ENCODE peak calls at places on chromosomes 2 and 18, in ten cellular contexts. M is neural crest cell, U is H9, V is WTC11, W is uterus, Q is endothelial cell, N is tibial nerve, T is HFF-Myc, R is fibroblast of mammary gland, J is WERI-Rb-1. P is an unnamed sample.

GRCh38 chr18:45636110-45636509 is 20.8 kb downstream of the SLC14A2 start:
- DNase-seq in M (no peak), U (no peak), V (no peak), W (no peak), Q (no peak), N (no peak), T (no peak), R (no peak), J (no peak), P (no peak)

GRCh38 chr2:232873292-232873908 is 3.3 kb downstream of the SNORC start:
- DNase-seq in M (no peak), U (no peak), V (no peak), W (no peak), Q (no peak), N (peak), T (no peak), R (no peak), J (no peak), P (no peak)

GRCh38 chr2:33378551-33379220 is 97.8 kb upstream of the RASGRP3 start:
- DNase-seq in M (peak), U (no peak), V (no peak), W (no peak), Q (no peak), N (no peak), T (no peak), R (no peak), J (no peak), P (no peak)

GRCh38 chr2:197705912-197706838 is 1.0 kb downstream of the MARS2 start:
- DNase-seq in M (peak), U (peak), V (no peak), W (no peak), Q (peak), N (no peak), T (no peak), R (peak), J (no peak), P (peak)

GRCh38 chr18:76545433-76546281 is 50.6 kb upstream of the ZNF516 start:
- DNase-seq in M (no peak), U (no peak), V (no peak), W (no peak), Q (no peak), N (no peak), T (no peak), R (peak), J (no peak), P (no peak)

GRCh38 chr2:108594132-108594981 is 60.1 kb downstream of the LIMS1 start:
- DNase-seq in M (no peak), U (no peak), V (no peak), W (no peak), Q (no peak), N (no peak), T (peak), R (peak), J (no peak), P (no peak)

GRCh38 chr2:151796774-151797173 is 31.4 kb downstream of the ARL5A start:
- DNase-seq in M (no peak), U (no peak), V (no peak), W (no peak), Q (no peak), N (no peak), T (no peak), R (no peak), J (no peak), P (no peak)

GRCh38 chr2:68157002-68157401 is 686 bp upstream of the PNO1 start:
- DNase-seq in M (no peak), U (no peak), V (peak), W (no peak), Q (peak), N (no peak), T (no peak), R (peak), J (no peak), P (no peak)

GRCh38 chr2:152613235-152613634 is 104.0 kb downstream of the PRPF40A start:
- DNase-seq in M (no peak), U (no peak), V (no peak), W (no peak), Q (no peak), N (no peak), T (no peak), R (peak), J (no peak), P (peak)

GRCh38 chr2:42376758-42377157 is 15.7 kb upstream of the COX7A2L start:
- DNase-seq in M (no peak), U (no peak), V (no peak), W (no peak), Q (no peak), N (no peak), T (no peak), R (no peak), J (no peak), P (peak)

GRCh38 chr2:1744446-1745170 is at the start of gene PXDN:
- DNase-seq in M (peak), U (peak), V (peak), W (peak), Q (no peak), N (no peak), T (no peak), R (peak), J (peak), P (no peak)

GRCh38 chr2:45009303-45009927 is at the start of gene SIX2:
- DNase-seq in M (peak), U (peak), V (peak), W (peak), Q (peak), N (peak), T (peak), R (peak), J (peak), P (peak)

GRCh38 chr2:86087936-86088850 is 17.5 kb downstream of the POLR1A start:
- DNase-seq in M (no peak), U (no peak), V (no peak), W (no peak), Q (no peak), N (no peak), T (no peak), R (no peak), J (no peak), P (no peak)

GRCh38 chr2:238026953-238027505 is 33.8 kb upstream of the SCLY start:
- DNase-seq in M (no peak), U (no peak), V (no peak), W (no peak), Q (no peak), N (no peak), T (no peak), R (no peak), J (no peak), P (no peak)

GRCh38 chr2:48727560-48727959 is 28.0 kb downstream of the LHCGR start:
- DNase-seq in M (no peak), U (no peak), V (no peak), W (no peak), Q (no peak), N (no peak), T (no peak), R (no peak), J (no peak), P (no peak)

GRCh38 chr2:205995260-205995659 is 90.7 kb downstream of the INO80D start:
- DNase-seq in M (no peak), U (no peak), V (no peak), W (no peak), Q (no peak), N (no peak), T (no peak), R (no peak), J (no peak), P (no peak)

GRCh38 chr2:69102234-69102633 is 89.3 kb downstream of the ANTXR1 start:
- DNase-seq in M (no peak), U (no peak), V (no peak), W (no peak), Q (no peak), N (no peak), T (no peak), R (no peak), J (no peak), P (no peak)

GRCh38 chr2:239337877-239338484 is 62.8 kb downstream of the HDAC4 start:
- DNase-seq in M (no peak), U (peak), V (peak), W (peak), Q (no peak), N (no peak), T (no peak), R (no peak), J (no peak), P (no peak)

GRCh38 chr2:119005565-119005964 is 63.6 kb downstream of the MARCO start:
- DNase-seq in M (no peak), U (no peak), V (no peak), W (no peak), Q (no peak), N (no peak), T (no peak), R (no peak), J (no peak), P (no peak)

GRCh38 chr2:55862269-55862668 is 61.3 kb downstream of the EFEMP1 start:
- DNase-seq in M (no peak), U (no peak), V (no peak), W (peak), Q (no peak), N (no peak), T (peak), R (peak), J (no peak), P (no peak)

GRCh38 chr2:3335001-3335400 is 42.6 kb downstream of the EIPR1 start:
- DNase-seq in M (no peak), U (no peak), V (no peak), W (no peak), Q (no peak), N (no peak), T (no peak), R (no peak), J (no peak), P (no peak)

GRCh38 chr2:205675861-205676516 is 6.3 kb upstream of the NRP2 start:
- DNase-seq in M (no peak), U (no peak), V (no peak), W (peak), Q (peak), N (no peak), T (no peak), R (peak), J (no peak), P (peak)

GRCh38 chr18:66410692-66411091 is 193.2 kb downstream of the CDH19 start:
- DNase-seq in M (no peak), U (no peak), V (no peak), W (no peak), Q (no peak), N (no peak), T (no peak), R (no peak), J (no peak), P (no peak)

GRCh38 chr2:222862068-222862914 is 1.5 kb downstream of the ACSL3 start:
- DNase-seq in M (no peak), U (no peak), V (no peak), W (no peak), Q (no peak), N (no peak), T (no peak), R (peak), J (peak), P (peak)

GRCh38 chr2:71609958-71610357 is 156.6 kb downstream of the DYSF start:
- DNase-seq in M (no peak), U (no peak), V (no peak), W (no peak), Q (no peak), N (no peak), T (no peak), R (peak), J (peak), P (no peak)

GRCh38 chr2:75064691-75065396 is 106.4 kb downstream of the POLE4 start:
- DNase-seq in M (peak), U (peak), V (peak), W (no peak), Q (peak), N (no peak), T (no peak), R (peak), J (peak), P (peak)

GRCh38 chr2:147588191-147588590 is 256.6 kb upstream of the ACVR2A start:
- DNase-seq in M (no peak), U (no peak), V (no peak), W (no peak), Q (no peak), N (no peak), T (no peak), R (peak), J (no peak), P (no peak)

GRCh38 chr2:128408349-128409305 is 90.0 kb upstream of the HS6ST1 start:
- DNase-seq in M (no peak), U (no peak), V (no peak), W (peak), Q (peak), N (no peak), T (no peak), R (peak), J (no peak), P (no peak)

GRCh38 chr18:39600894-39601293 is 2035.3 kb upstream of the CELF4 start:
- DNase-seq in M (no peak), U (no peak), V (no peak), W (no peak), Q (no peak), N (no peak), T (no peak), R (peak), J (no peak), P (no peak)

DNA sequence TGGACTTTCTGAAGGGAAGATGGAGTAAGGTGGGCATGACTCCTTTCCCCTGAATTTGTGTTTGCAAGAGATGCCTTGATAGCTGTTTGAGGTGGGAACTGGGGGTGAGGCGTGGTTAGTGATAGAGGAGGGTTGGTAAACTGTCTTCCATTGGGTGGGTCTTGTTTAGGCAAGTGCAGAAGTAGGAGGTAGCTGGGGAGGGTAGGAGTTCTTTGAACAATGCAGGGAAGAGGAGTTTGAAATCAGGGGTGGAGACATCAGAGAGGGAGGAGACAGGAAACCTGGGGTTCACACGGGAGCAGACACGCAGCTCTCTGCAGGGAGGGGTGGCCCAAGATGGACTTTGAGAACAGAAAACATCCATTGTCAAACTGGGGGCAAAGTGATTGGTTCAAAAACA is 267.1 kb downstream of the TSN start:
- DNase-seq in M (no peak), U (no peak), V (no peak), W (no peak), Q (no peak), N (no peak), T (no peak), R (no peak), J (no peak), P (no peak)
- TF ChIP-seq CTCF in M (no peak), U (no peak), V (no peak), W (no peak), Q (no peak), N (no peak), T (no peak), R (no peak), J (no peak), P (no peak)

GRCh38 chr18:26818461-26818860 is 47.0 kb downstream of the AQP4 start:
- DNase-seq in M (no peak), U (no peak), V (no peak), W (no peak), Q (no peak), N (no peak), T (no peak), R (no peak), J (no peak), P (no peak)

GRCh38 chr18:26812462-26812861 is 53.0 kb downstream of the AQP4 start:
- DNase-seq in M (no peak), U (no peak), V (no peak), W (no peak), Q (no peak), N (no peak), T (no peak), R (no peak), J (no peak), P (no peak)

GRCh38 chr18:26813043-26813442 is 52.5 kb downstream of the AQP4 start:
- DNase-seq in M (no peak), U (peak), V (peak), W (peak), Q (peak), N (no peak), T (no peak), R (peak), J (peak), P (peak)
- TF ChIP-seq CTCF in M (peak), U (peak), V (no peak), W (no peak), Q (no peak), N (no peak), T (peak), R (no peak), J (peak), P (peak)

GRCh38 chr2:218872645-218873358 is 7.8 kb upstream of the WNT10A start:
- DNase-seq in M (no peak), U (peak), V (peak), W (no peak), Q (no peak), N (no peak), T (no peak), R (no peak), J (no peak), P (no peak)

GRCh38 chr2:218869064-218869463 is 9.5 kb downstream of the WNT6 start:
- DNase-seq in M (no peak), U (no peak), V (no peak), W (no peak), Q (no peak), N (no peak), T (no peak), R (no peak), J (no peak), P (no peak)

GRCh38 chr2:218873359-218874194 is 7.1 kb upstream of the WNT10A start:
- DNase-seq in M (no peak), U (no peak), V (peak), W (no peak), Q (no peak), N (no peak), T (no peak), R (no peak), J (no peak), P (peak)

GRCh38 chr2:218870984-218871344 is 9.7 kb upstream of the WNT10A start:
- DNase-seq in M (no peak), U (no peak), V (no peak), W (no peak), Q (no peak), N (no peak), T (no peak), R (no peak), J (no peak), P (no peak)

DNA sequence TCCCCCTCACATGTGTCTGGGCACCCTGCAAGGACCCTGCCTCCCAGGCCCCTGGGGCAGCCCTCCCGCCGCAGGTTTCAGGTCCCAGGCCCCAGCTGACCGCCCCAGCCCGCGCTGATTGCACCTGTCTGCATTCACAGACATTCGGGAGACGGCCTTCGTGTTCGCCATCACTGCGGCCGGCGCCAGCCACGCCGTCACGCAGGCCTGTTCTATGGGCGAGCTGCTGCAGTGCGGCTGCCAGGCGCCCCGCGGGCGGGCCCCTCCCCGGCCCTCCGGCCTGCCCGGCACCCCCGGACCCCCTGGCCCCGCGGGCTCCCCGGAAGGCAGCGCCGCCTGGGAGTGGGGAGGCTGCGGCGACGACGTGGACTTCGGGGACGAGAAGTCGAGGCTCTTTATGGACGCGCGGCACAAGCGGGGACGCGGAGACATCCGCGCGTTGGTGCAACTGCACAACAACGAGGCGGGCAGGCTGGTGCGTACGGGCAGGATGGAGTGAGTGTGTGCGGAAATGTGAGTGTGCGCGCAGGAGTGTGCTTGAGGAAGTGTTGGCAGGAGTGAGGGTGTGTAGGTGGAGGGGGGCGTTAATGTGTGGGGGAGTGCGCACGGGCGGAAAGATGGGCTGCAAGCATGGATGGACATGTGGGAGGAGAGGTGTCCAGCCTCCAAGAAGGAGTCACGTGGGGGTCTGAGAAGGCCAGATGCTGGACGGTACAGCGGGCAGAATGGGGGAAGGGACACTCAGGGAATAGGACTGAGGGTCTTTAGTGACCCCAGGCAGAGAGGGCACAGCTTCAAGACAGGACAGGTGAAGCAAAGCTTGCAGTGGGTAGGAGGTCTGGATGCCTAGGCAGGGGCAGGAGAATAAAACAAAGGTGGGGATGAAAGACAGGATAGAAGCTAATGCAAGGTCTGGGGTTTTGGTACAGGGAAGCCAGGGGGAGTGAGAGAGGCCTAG is 9.0 kb upstream of the WNT10A start:
- DNase-seq in M (no peak), U (no peak), V (no peak), W (no peak), Q (no peak), N (no peak), T (no peak), R (no peak), J (no peak), P (no peak)
- TF ChIP-seq CTCF in M (no peak), U (no peak), V (no peak), W (no peak), Q (no peak), N (no peak), T (no peak), R (no peak), J (no peak), P (no peak)

GRCh38 chr2:178905266-178905665 is 98.0 kb upstream of the TTN start:
- DNase-seq in M (no peak), U (no peak), V (no peak), W (no peak), Q (no peak), N (no peak), T (no peak), R (no peak), J (no peak), P (no peak)

GRCh38 chr2:178908810-178909209 is 101.6 kb upstream of the TTN start:
- DNase-seq in M (no peak), U (no peak), V (no peak), W (no peak), Q (no peak), N (no peak), T (no peak), R (no peak), J (peak), P (no peak)

GRCh38 chr2:178910005-178910404 is 102.8 kb upstream of the TTN start:
- DNase-seq in M (no peak), U (no peak), V (no peak), W (no peak), Q (no peak), N (no peak), T (no peak), R (no peak), J (no peak), P (no peak)

GRCh38 chr2:178912416-178913056 is 105.3 kb upstream of the TTN start:
- DNase-seq in M (no peak), U (no peak), V (no peak), W (no peak), Q (no peak), N (no peak), T (no peak), R (peak), J (no peak), P (no peak)

GRCh38 chr2:178909507-178909906 is 102.3 kb upstream of the TTN start:
- DNase-seq in M (no peak), U (no peak), V (no peak), W (no peak), Q (no peak), N (no peak), T (no peak), R (no peak), J (no peak), P (no peak)
- TF ChIP-seq CTCF in M (no peak), U (no peak), V (no peak), W (no peak), Q (no peak), N (no peak), T (no peak), R (no peak), J (no peak), P (no peak)